ENCODE peak calls at places on chromosomes 16 and 17, in seven cellular contexts. C is AG10803, G is pancreas, I is AG09309, P is stomach, E is uterus, N is colonic mucosa. V is an unnamed sample.

GRCh38 chr16:4239682-4240175 is 2.2 kb downstream of the SRL start:
- DNase-seq in I (no peak), N (no peak), P (no peak), G (no peak), C (no peak), E (no peak), V (no peak)

GRCh38 chr16:35733971-35734702 is 2274.7 kb downstream of the TP53TG3F start:
- DNase-seq in P (no peak), C (no peak), E (no peak), N (no peak), G (no peak), I (no peak), V (no peak)

GRCh38 chr16:54582631-54583250 is 296.2 kb upstream of the IRX3 start:
- DNase-seq in E (no peak), G (no peak), C (no peak), N (no peak), I (no peak), P (no peak), V (peak; percentile 5)

GRCh38 chr17:68718924-68719323 is 117.8 kb upstream of the FAM20A start:
- DNase-seq in N (no peak), C (no peak), I (no peak), P (no peak), G (no peak), E (no peak), V (no peak)

GRCh38 chr17:83109793-83110645 is 30.6 kb downstream of the METRNL start:
- DNase-seq in E (peak; percentile 74), I (peak; percentile 93), C (peak; percentile 99), G (peak; percentile 90), N (peak; percentile 82), P (peak; percentile 89), V (peak; percentile 90)

GRCh38 chr16:90057738-90058173 is 19.4 kb downstream of the PRDM7 start:
- DNase-seq in E (no peak), C (peak; percentile 48), P (no peak), I (no peak), G (no peak), N (no peak), V (no peak)

GRCh38 chr17:44097110-44097810 is 26.2 kb downstream of the HDAC5 start:
- DNase-seq in C (peak; percentile 94), P (peak; percentile 57), I (peak; percentile 45), N (no peak), G (no peak), E (no peak), V (peak; percentile 48)

GRCh38 chr17:63140255-63140654 is 174.2 kb downstream of the TANC2 start:
- DNase-seq in P (no peak), C (peak; percentile 24), I (no peak), E (no peak), N (no peak), G (no peak), V (peak; percentile 9)

GRCh38 chr17:66347661-66348604 is 45.5 kb downstream of the PRKCA start:
- DNase-seq in C (peak; percentile 44), G (no peak), P (no peak), E (no peak), N (peak; percentile 70), I (no peak), V (peak; percentile 19)

GRCh38 chr16:3769942-3770341 is 52.6 kb upstream of the TRAP1 start:
- DNase-seq in G (no peak), I (no peak), C (no peak), E (no peak), N (no peak), P (no peak), V (no peak)

GRCh38 chr16:86975445-86975844 is 341.7 kb downstream of the C16orf95 start:
- DNase-seq in N (no peak), I (no peak), P (no peak), E (no peak), C (peak; percentile 49), G (no peak), V (peak; percentile 96)

GRCh38 chr17:62911106-62911505 is 54.9 kb upstream of the TANC2 start:
- DNase-seq in G (no peak), E (no peak), P (no peak), N (no peak), I (no peak), C (peak; percentile 46), V (no peak)

GRCh38 chr17:43583332-43583731 is 37.2 kb upstream of the ETV4 start:
- DNase-seq in P (no peak), E (no peak), I (no peak), N (no peak), G (no peak), C (no peak), V (no peak)

GRCh38 chr17:55540414-55541091 is 29.3 kb upstream of the SMIM36 start:
- DNase-seq in C (peak; percentile 29), N (no peak), I (no peak), P (no peak), G (no peak), E (no peak), V (no peak)

GRCh38 chr17:81706757-81707624 is 3.8 kb downstream of the MRPL12 start:
- DNase-seq in N (no peak), C (no peak), I (no peak), P (no peak), E (no peak), G (no peak), V (no peak)

GRCh38 chr17:49494399-49494798 is 694 bp upstream of the NGFR start:
- DNase-seq in C (no peak), P (no peak), E (no peak), N (no peak), I (no peak), G (no peak), V (no peak)

GRCh38 chr17:30170415-30170987 is 53.9 kb downstream of the NSRP1 start:
- DNase-seq in N (no peak), E (no peak), I (no peak), C (no peak), G (no peak), P (no peak), V (no peak)

GRCh38 chr16:25110392-25110947 is 1.1 kb upstream of the LCMT1 start:
- DNase-seq in E (no peak), I (no peak), G (no peak), P (no peak), N (no peak), C (no peak), V (no peak)

GRCh38 chr16:25109643-25110042 is 1.9 kb upstream of the LCMT1 start:
- DNase-seq in E (no peak), I (peak; percentile 86), N (peak; percentile 84), C (peak; percentile 93), G (no peak), P (no peak), V (peak; percentile 81)

GRCh38 chr16:25107466-25107792 is 4.1 kb upstream of the LCMT1 start:
- DNase-seq in E (no peak), I (no peak), N (no peak), C (no peak), G (peak; percentile 39), P (no peak), V (no peak)

GRCh38 chr16:25106567-25107465 is 4.7 kb upstream of the LCMT1 start:
- DNase-seq in C (peak; percentile 82), G (peak; percentile 97), I (peak; percentile 29), P (peak; percentile 97), N (peak; percentile 95), E (peak; percentile 96), V (peak; percentile 57)

DNA sequence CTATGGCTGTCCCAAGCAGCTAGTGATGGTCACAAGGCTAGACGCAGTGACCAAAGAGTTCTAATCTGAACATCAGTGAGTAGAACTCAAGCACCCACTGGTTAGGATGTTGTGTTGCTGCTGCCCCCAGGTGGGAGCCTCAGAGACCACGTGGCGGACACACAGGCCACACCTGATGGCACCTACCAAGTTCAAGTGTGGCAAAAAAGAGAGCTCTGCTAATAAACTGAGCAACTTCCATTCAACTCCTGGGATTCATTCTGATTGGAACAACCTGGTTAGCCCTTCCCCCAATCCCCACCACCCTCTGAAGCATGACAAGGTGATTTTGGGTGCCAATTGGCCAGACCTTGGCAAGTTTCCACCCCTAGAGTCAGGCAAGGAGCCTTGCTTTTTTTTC is 3.5 kb upstream of the LCMT1 start:
- DNase-seq in N (no peak), G (no peak), E (no peak), P (no peak), I (no peak), C (no peak), V (no peak)
- TF ChIP-seq CTCF in N (no peak), G (no peak), E (no peak), P (no peak), I (no peak), C (no peak), V (no peak)

GRCh38 chr17:40319651-40320550 is 10.9 kb downstream of the RARA start:
- DNase-seq in P (peak; percentile 59), G (peak; percentile 70), I (no peak), E (peak; percentile 48), N (peak; percentile 66), C (peak; percentile 38), V (no peak)

GRCh38 chr17:40323317-40323716 is 14.3 kb downstream of the RARA start:
- DNase-seq in E (no peak), G (no peak), I (no peak), N (no peak), P (no peak), C (no peak), V (no peak)

GRCh38 chr17:40322417-40323315 is 13.7 kb downstream of the RARA start:
- DNase-seq in E (peak; percentile 73), C (peak; percentile 87), G (peak; percentile 40), P (peak; percentile 70), I (no peak), N (peak; percentile 71), V (no peak)

GRCh38 chr17:40320771-40321501 is 12.0 kb downstream of the RARA start:
- DNase-seq in I (no peak), E (peak; percentile 87), G (no peak), P (no peak), N (peak; percentile 57), C (peak; percentile 65), V (no peak)

GRCh38 chr17:40321502-40322416 is 12.8 kb downstream of the RARA start:
- DNase-seq in N (peak; percentile 38), I (no peak), E (peak; percentile 71), P (peak; percentile 68), G (peak; percentile 48), C (no peak), V (no peak)
- H3K4me3 ChIP-seq in N (peak overlapping the region; percentile 24), I (peak overlapping the region; percentile 37), E (peak overlapping the region; percentile 28), P (peak overlapping the region; percentile 34), G (peak overlapping the region; percentile 4), C (peak overlapping the region; percentile 93), V (peak overlapping the region; percentile 12)

GRCh38 chr17:18163528-18163927 is 20.1 kb upstream of the ALKBH5 start:
- DNase-seq in I (no peak), N (no peak), P (no peak), E (no peak), G (no peak), C (no peak), V (no peak)
- TF ChIP-seq CTCF in I (no peak), N (no peak), P (no peak), E (no peak), G (no peak), C (no peak), V (no peak)

DNA sequence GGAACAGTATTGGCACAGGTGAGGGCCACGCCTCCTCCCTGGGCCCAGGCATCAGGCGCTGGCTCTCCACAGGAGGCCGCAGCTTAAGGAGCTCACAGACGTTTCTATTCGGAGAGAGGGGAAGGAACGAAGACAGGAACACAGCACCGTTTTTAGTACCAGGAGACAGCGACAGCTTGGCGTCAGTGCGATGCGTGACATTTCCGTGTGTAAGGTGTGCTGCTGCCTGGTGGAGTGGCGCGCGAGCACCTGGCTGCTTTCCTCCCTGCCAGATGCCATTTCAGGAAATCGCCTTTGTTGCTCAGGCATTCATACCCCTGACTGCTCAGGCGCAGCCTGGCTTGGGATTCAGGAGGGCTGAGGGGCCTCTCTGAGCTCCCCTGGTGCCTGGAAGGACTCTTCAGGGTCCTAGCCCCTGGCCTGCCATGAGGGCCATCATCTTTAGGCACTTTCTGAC is 367.5 kb downstream of the CPPED1 start:
- DNase-seq in E (no peak), P (no peak), N (no peak), I (no peak), C (no peak), G (no peak), V (no peak)
- H3K4me3 ChIP-seq in E (no peak overlapping the region), P (no peak overlapping the region), N (no peak overlapping the region), I (no peak overlapping the region), C (no peak overlapping the region), G (no peak overlapping the region), V (no peak overlapping the region)